ENCODE peak calls at places on chromosomes 7 and 10, in eight cellular contexts. F, C, A, X, N, E, O and S are unnamed samples.

GRCh38 chr7:14196555-14196954 is 207.1 kb upstream of the ETV1 start:
- DNase-seq in F (no peak), C (no peak), A (no peak), X (peak), N (peak), E (no peak), O (no peak), S (no peak)

GRCh38 chr7:155974186-155974897 is 162.1 kb upstream of the SHH start:
- DNase-seq in F (no peak), C (no peak), A (peak), X (no peak), N (no peak), E (no peak), O (no peak), S (no peak)

GRCh38 chr7:254337-255037 is 35.5 kb upstream of the FOXL3 start:
- DNase-seq in F (no peak), C (no peak), A (no peak), X (no peak), N (no peak), E (peak), O (no peak), S (no peak)

GRCh38 chr10:5564537-5565204 is 39.9 kb downstream of the CALML3 start:
- DNase-seq in F (no peak), C (no peak), A (no peak), X (peak), N (no peak), E (no peak), O (no peak), S (peak)

GRCh38 chr10:13608246-13608853 is 21.6 kb downstream of the PRPF18 start:
- DNase-seq in F (no peak), C (no peak), A (no peak), X (no peak), N (no peak), E (no peak), O (no peak), S (no peak)

GRCh38 chr10:112689327-112689726 is 242.3 kb downstream of the VTI1A start:
- DNase-seq in F (no peak), C (no peak), A (no peak), X (peak), N (peak), E (peak), O (peak), S (no peak)

GRCh38 chr10:47294057-47294456 is 5.9 kb upstream of the GDF10 start:
- DNase-seq in F (no peak), C (no peak), A (no peak), X (no peak), N (no peak), E (no peak), O (no peak), S (no peak)

GRCh38 chr10:29692121-29692539 is 57.4 kb upstream of the SVIL start:
- DNase-seq in F (no peak), C (no peak), A (no peak), X (no peak), N (peak), E (no peak), O (no peak), S (no peak)

GRCh38 chr7:99184468-99185225 is 23.3 kb downstream of the KPNA7 start:
- DNase-seq in F (no peak), C (no peak), A (no peak), X (no peak), N (no peak), E (no peak), O (no peak), S (no peak)

GRCh38 chr7:130368347-130368746 is 11.9 kb upstream of the CPA1 start:
- DNase-seq in F (no peak), C (no peak), A (no peak), X (no peak), N (no peak), E (no peak), O (no peak), S (no peak)

GRCh38 chr7:98921608-98922372 is 43.5 kb downstream of the TRRAP start:
- DNase-seq in F (no peak), C (no peak), A (no peak), X (no peak), N (no peak), E (no peak), O (peak), S (no peak)

GRCh38 chr10:118811675-118812392 is 57.1 kb upstream of the CACUL1 start:
- DNase-seq in F (no peak), C (no peak), A (no peak), X (no peak), N (no peak), E (no peak), O (no peak), S (no peak)

GRCh38 chr7:19353158-19353557 is 207.9 kb upstream of the FERD3L start:
- DNase-seq in F (no peak), C (no peak), A (no peak), X (peak), N (no peak), E (no peak), O (no peak), S (no peak)

GRCh38 chr7:92200791-92201190 is 21.8 kb upstream of the LRRD1 start:
- DNase-seq in F (no peak), C (peak), A (no peak), X (no peak), N (no peak), E (no peak), O (no peak), S (no peak)
- TF ChIP-seq CTCF in F (no peak), C (peak), A (no peak), X (no peak), N (no peak), E (no peak), O (no peak), S (no peak)

GRCh38 chr7:102454423-102454822 is 10.2 kb downstream of the ALKBH4 start:
- DNase-seq in F (no peak), C (no peak), A (no peak), X (no peak), N (no peak), E (no peak), O (no peak), S (no peak)

GRCh38 chr7:102456327-102456726 is 8.3 kb downstream of the ALKBH4 start:
- DNase-seq in F (no peak), C (no peak), A (no peak), X (no peak), N (no peak), E (no peak), O (no peak), S (no peak)

GRCh38 chr7:102453319-102453718 is 11.3 kb downstream of the ALKBH4 start:
- DNase-seq in F (no peak), C (no peak), A (no peak), X (no peak), N (no peak), E (no peak), O (no peak), S (no peak)

GRCh38 chr7:102457352-102457924 is 7.2 kb downstream of the ALKBH4 start:
- DNase-seq in F (no peak), C (no peak), A (no peak), X (no peak), N (no peak), E (no peak), O (no peak), S (no peak)

GRCh38 chr7:102455596-102455995 is 9.1 kb downstream of the ALKBH4 start:
- DNase-seq in F (no peak), C (no peak), A (no peak), X (no peak), N (no peak), E (no peak), O (no peak), S (no peak)
- TF ChIP-seq CTCF in F (no peak), C (no peak), A (no peak), X (no peak), N (no peak), E (no peak), O (no peak), S (no peak)

GRCh38 chr7:117669818-117670217 is 190.0 kb downstream of the CFTR start:
- DNase-seq in F (no peak), C (no peak), A (no peak), X (no peak), N (no peak), E (no peak), O (no peak), S (no peak)
- TF ChIP-seq CTCF in F (no peak), C (peak), A (peak), X (no peak), N (no peak), E (no peak), O (no peak), S (no peak)

DNA sequence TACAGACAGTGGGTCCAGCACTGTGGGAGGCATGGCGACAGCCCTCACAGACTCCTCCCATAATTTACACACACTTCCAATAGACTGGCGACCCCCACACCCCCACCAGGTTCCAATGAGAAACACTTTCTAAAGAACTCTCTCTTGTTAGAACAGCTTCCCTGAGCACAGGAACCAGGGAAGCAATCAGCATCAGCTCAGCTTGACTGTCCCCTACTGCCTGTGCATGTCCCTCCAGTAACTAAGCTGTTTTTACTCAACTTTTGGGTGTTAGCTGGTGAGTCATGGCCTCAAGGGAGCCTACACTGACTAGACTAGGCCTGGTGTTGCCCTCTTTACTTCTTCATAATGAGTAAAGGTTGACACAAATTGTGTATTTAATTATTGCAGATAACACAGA is 32.6 kb upstream of the HERPUD2 start:
- DNase-seq in F (no peak), C (peak), A (no peak), X (peak), N (no peak), E (no peak), O (no peak), S (peak)
- TF ChIP-seq CTCF in F (no peak), C (no peak), A (no peak), X (no peak), N (no peak), E (no peak), O (no peak), S (no peak)

DNA sequence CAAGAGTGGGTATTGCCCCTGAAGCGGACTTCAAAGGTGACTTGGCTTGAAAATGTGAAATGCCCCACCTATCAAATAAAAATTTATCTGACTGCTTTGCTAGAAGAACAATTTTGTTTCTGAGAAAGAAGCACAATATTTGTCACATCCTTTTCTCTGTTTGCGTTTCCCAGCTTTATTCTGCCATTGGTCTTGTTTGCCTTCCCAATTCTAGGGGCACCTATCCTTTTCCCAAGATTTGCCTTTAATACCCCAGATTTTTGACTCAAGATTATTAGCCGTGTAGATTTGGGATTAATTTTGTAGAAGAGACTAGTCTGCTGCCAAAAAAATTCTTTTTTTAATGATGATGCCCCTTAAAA is 110.2 kb upstream of the LRGUK start:
- DNase-seq in F (no peak), C (no peak), A (no peak), X (no peak), N (no peak), E (no peak), O (no peak), S (no peak)
- TF ChIP-seq CTCF in F (no peak), C (peak), A (peak), X (no peak), N (no peak), E (no peak), O (peak), S (no peak)

DNA sequence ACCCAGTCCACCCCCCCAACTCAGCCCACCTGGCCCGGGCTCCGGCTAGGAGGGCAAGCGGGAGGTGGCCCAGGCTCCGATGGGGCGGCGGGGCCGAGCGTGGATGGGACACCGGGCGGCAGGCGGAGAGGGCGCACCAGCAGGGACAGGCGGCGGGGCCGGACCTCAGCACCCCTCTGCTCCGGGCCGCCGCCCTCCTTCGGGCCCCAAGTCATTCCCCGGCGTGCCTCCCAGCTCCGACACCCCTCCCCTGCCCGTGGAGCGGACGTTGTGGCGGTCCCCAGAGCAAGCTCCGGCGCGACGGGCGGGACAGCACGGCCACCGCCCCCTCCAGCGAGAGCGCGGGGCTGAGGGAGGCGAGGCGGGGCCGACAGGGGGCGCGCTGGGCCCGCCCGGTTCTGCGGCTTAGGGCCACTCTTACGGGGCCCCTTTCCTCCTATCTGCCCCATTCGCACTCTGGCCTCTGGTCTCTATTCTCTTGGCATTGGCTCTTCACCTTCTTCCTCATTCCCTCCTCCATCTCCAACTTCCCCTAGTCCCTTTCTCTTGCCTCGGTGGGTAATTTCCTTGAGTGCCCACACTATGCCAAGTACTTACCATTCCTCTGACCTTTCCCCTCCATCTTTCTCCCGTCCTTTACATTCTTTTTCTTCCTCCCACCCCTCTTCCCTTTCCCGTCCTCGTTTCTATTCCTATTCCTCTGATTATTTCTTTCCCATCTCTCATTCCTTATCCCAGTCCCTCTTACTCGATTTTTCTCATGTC is 710 bp upstream of the GBX1 start:
- DNase-seq in F (no peak), C (peak), A (peak), X (peak), N (no peak), E (no peak), O (peak), S (peak)
- TF ChIP-seq CTCF in F (peak), C (peak), A (peak), X (peak), N (peak), E (peak), O (peak), S (peak)

GRCh38 chr10:113780681-113781250 is 29.3 kb downstream of the PLEKHS1 start:
- DNase-seq in F (no peak), C (no peak), A (no peak), X (no peak), N (no peak), E (no peak), O (no peak), S (no peak)
- TF ChIP-seq CTCF in F (no peak), C (no peak), A (no peak), X (no peak), N (no peak), E (peak), O (no peak), S (no peak)

GRCh38 chr10:54800677-54801480 is at the start of gene PCDH15:
- DNase-seq in F (no peak), C (peak), A (no peak), X (no peak), N (peak), E (peak), O (peak), S (no peak)
- TF ChIP-seq CTCF in F (no peak), C (peak), A (peak), X (no peak), N (peak), E (peak), O (no peak), S (no peak)

GRCh38 chr7:84614821-84615506 is 420.4 kb upstream of the SEMA3A start:
- DNase-seq in F (no peak), C (no peak), A (no peak), X (peak), N (peak), E (no peak), O (peak), S (no peak)
- TF ChIP-seq CTCF in F (no peak), C (peak), A (no peak), X (peak), N (peak), E (peak), O (peak), S (no peak)

GRCh38 chr10:36269222-36269621 is 627.1 kb upstream of the FZD8 start:
- DNase-seq in F (no peak), C (no peak), A (no peak), X (no peak), N (no peak), E (no peak), O (no peak), S (no peak)
- TF ChIP-seq CTCF in F (no peak), C (no peak), A (no peak), X (no peak), N (no peak), E (no peak), O (no peak), S (no peak)